ENCODE peak calls at places on chromosome 13, in four cellular contexts. F, G, A and X are unnamed samples.

GRCh38 chr13:94328336-94329041 is 151.0 kb downstream of the DCT start:
- DNase-seq in G (no peak), F (no peak), A (no peak), X (no peak)

GRCh38 chr13:25177636-25178035 is 5.5 kb upstream of the AMER2 start:
- DNase-seq in G (no peak), A (no peak), F (no peak), X (no peak)

GRCh38 chr13:61592489-61592888 is 176.8 kb upstream of the PCDH20 start:
- DNase-seq in G (no peak), F (no peak), A (no peak), X (no peak)

GRCh38 chr13:53885997-53886396 is 857.4 kb downstream of the OLFM4 start:
- DNase-seq in F (no peak), G (no peak), A (no peak), X (no peak)

GRCh38 chr13:49240017-49240416 is 7.7 kb upstream of the CDADC1 start:
- DNase-seq in G (no peak), F (no peak), A (no peak), X (no peak)

GRCh38 chr13:111895896-111896821 is 170.8 kb upstream of the SOX1 start:
- DNase-seq in A (no peak), F (no peak), G (no peak), X (peak)

GRCh38 chr13:95184317-95184716 is 116.9 kb downstream of the ABCC4 start:
- DNase-seq in F (no peak), G (no peak), A (no peak), X (no peak)

GRCh38 chr13:111204438-111205177 is 89.5 kb downstream of the ARHGEF7 start:
- DNase-seq in G (peak), F (peak), A (peak), X (no peak)

GRCh38 chr13:39892731-39893293 is 237.3 kb downstream of the COG6 start:
- DNase-seq in A (no peak), F (peak), G (no peak), X (no peak)

GRCh38 chr13:24264976-24265375 is 44.4 kb upstream of the C1QTNF9 start:
- DNase-seq in G (no peak), A (no peak), F (no peak), X (peak)

GRCh38 chr13:73337511-73337910 is 278.7 kb downstream of the KLF5 start:
- DNase-seq in G (no peak), A (no peak), F (no peak), X (no peak)

GRCh38 chr13:73340069-73340468 is 281.3 kb downstream of the KLF5 start:
- DNase-seq in G (no peak), F (no peak), A (no peak), X (no peak)

GRCh38 chr13:73336789-73337188 is 278.0 kb downstream of the KLF5 start:
- DNase-seq in G (no peak), F (no peak), A (no peak), X (no peak)

GRCh38 chr13:73339086-73339485 is 280.3 kb downstream of the KLF5 start:
- DNase-seq in G (no peak), F (no peak), A (no peak), X (no peak)

GRCh38 chr13:73338389-73338788 is 279.6 kb downstream of the KLF5 start:
- DNase-seq in A (no peak), F (no peak), G (no peak), X (no peak)
- H3K27ac ChIP-seq in A (no peak), F (no peak), G (no peak), X (no peak)

GRCh38 chr13:76822691-76823267 is 63.4 kb downstream of the KCTD12 start:
- DNase-seq in F (no peak), A (no peak), G (no peak), X (no peak)
- TF ChIP-seq CTCF in F (no peak), A (peak), G (no peak), X (no peak)

GRCh38 chr13:63774133-63774532 is 2358.5 kb upstream of the PCDH20 start:
- DNase-seq in F (no peak), G (no peak), A (no peak), X (no peak)
- H3K27ac ChIP-seq in F (no peak), G (no peak), A (no peak), X (no peak)

DNA sequence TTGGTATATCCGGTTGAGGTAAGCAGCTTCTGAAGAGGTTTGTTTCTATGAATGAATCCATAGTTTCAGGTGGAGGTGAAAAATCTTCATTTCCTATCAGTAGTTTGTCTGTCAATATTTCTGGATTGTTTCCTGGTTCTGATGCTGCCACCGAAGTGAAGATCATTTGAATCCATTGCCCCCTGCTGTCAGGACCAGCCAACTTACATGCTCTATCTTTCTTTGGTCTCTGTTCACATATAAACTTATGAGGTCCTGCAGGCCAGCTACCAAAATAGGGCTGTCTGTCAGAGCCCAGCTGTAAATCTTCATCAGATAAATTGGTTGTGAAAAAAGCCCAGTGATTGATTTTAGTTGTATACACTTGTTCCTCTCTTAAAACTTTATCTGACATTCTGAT is 15.2 kb upstream of the N4BP2L1 start:
- DNase-seq in A (no peak), F (no peak), G (no peak), X (no peak)
- TF ChIP-seq CTCF in A (no peak), F (peak), G (peak), X (no peak)

DNA sequence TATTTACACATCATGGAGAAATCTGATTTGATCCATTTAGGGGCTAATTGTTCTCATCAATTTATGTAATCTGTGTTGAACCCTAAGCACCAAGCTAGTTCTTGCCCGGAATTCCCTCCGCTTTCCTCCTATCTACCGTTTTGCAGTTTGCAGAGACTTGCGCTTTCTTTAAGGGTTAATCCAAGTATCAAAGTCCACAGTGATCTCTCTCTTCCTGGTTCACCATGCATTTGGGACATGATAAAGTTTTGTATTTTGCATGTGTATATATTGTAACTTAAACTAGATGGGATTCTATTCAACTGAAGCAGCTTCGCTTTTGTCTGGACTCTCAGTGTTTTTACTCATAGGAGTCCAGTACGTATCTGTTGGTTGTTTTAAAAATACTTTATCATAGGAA is 13.8 kb upstream of the KLF5 start:
- DNase-seq in G (no peak), A (no peak), F (no peak), X (no peak)
- H3K27ac ChIP-seq in G (no peak), A (no peak), F (no peak), X (no peak)